ENCODE peak calls at places on chromosomes 6 and 20, in five cellular contexts. P, B, K, V and N are unnamed samples.

GRCh38 chr6:70166088-70166958 is 136.6 kb downstream of the COL9A1 start:
- DNase-seq in P (no peak), B (peak; percentile 73), K (peak; percentile 67), V (peak; percentile 61), N (peak; percentile 31)

GRCh38 chr6:136920858-136921520 is 1.1 kb upstream of the SLC35D3 start:
- DNase-seq in P (no peak), B (peak; percentile 25), K (no peak), V (no peak), N (peak; percentile 12)

GRCh38 chr6:40285535-40285934 is 301.6 kb downstream of the LRFN2 start:
- DNase-seq in P (no peak), B (no peak), K (no peak), V (no peak), N (no peak)

GRCh38 chr6:112251170-112251945 is 3.0 kb downstream of the LAMA4 start:
- DNase-seq in P (peak; percentile 76), B (no peak), K (no peak), V (no peak), N (no peak)

GRCh38 chr6:31717499-31718222 is 2.5 kb downstream of the LY6G6D start:
- DNase-seq in P (no peak), B (no peak), K (no peak), V (no peak), N (no peak)

GRCh38 chr20:3226093-3226492 is 12.9 kb downstream of the SLC4A11 start:
- DNase-seq in P (no peak), B (no peak), K (no peak), V (no peak), N (no peak)

GRCh38 chr6:5950448-5950847 is 56.3 kb downstream of the NRN1 start:
- DNase-seq in P (no peak), B (no peak), K (no peak), V (no peak), N (no peak)

GRCh38 chr6:19478992-19479391 is 358.2 kb upstream of the ID4 start:
- DNase-seq in P (no peak), B (no peak), K (no peak), V (no peak), N (no peak)

GRCh38 chr6:97497713-97498331 is 214.8 kb upstream of the MMS22L start:
- DNase-seq in P (peak; percentile 30), B (peak; percentile 72), K (peak; percentile 75), V (peak; percentile 65), N (peak; percentile 19)

GRCh38 chr6:56642366-56643261 is at the start of gene DST:
- DNase-seq in P (no peak), B (no peak), K (no peak), V (no peak), N (peak; percentile 85)

GRCh38 chr6:28648878-28649375 is 123.2 kb downstream of the GPX5 start:
- DNase-seq in P (no peak), B (no peak), K (no peak), V (no peak), N (peak; percentile 22)

GRCh38 chr6:20259316-20260049 is 47.2 kb upstream of the MBOAT1 start:
- DNase-seq in P (no peak), B (no peak), K (no peak), V (no peak), N (no peak)

GRCh38 chr20:5170341-5170740 is 43.5 kb downstream of the CDS2 start:
- DNase-seq in P (no peak), B (no peak), K (no peak), V (no peak), N (no peak)
- H3K27ac ChIP-seq in P (peak overlapping the region; percentile 19), B (no peak overlapping the region), K (no peak overlapping the region), V (peak overlapping the region; percentile 59), N (no peak overlapping the region)

DNA sequence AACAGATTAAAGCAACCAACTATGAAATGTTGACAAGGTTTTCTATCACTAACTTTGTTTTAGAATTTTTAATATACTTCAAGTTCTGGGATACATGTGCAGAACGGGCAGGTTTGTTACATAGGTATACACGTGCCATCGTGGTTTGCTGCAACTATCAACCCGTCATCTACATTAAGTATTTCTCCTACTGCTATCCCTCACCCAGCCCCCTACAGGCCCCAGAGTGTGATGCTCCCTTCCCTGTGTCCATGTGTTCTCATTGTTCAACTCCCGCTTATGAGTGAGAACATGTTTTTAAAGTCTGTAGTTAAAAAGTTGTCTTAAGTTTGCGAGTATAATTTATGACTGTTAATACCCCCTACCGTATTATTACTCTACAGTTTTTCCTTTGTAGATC is 844.3 kb upstream of the MANEA start:
- DNase-seq in P (no peak), B (no peak), K (no peak), V (no peak), N (no peak)
- TF ChIP-seq CTCF in P (no peak), B (no peak), K (no peak), V (no peak), N (no peak)

DNA sequence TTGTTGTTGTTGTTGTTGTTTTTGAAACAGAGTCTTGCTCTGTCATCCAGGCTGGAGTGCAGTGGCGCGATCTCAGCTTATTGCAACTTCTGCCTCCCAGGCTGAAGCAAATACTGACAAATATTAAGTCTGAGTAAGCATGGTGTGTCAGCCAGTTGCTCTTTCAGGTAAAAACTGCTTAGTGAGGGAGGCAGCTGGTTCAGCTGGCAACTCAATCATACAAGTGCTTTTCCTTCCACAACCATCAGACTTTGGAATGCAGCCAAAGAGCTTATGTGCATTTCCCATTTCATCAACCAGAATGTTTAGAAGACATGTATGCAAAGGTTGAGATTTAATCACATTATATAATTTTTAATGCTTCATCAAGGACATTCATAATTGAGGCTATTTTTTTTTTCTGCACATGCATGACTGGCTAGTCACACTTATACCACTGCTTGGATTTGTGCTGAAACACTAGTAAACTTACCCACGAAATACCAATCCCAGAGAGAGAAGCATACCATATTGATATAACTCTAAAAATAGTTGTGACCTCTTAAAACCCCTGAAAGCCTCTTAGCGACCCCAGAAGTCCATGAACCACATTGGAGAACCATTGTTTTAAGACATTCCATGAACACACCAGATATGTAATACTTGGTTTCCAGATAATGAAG is 56.0 kb downstream of the CLIC5 start:
- DNase-seq in P (no peak), B (no peak), K (no peak), V (no peak), N (peak; percentile 6)
- H3K27ac ChIP-seq in P (no peak overlapping the region), B (no peak overlapping the region), K (no peak overlapping the region), V (peak overlapping the region; percentile 62), N (no peak overlapping the region)

GRCh38 chr6:18414102-18414501 is 27.0 kb downstream of the RNF144B start:
- DNase-seq in P (no peak), B (no peak), K (no peak), V (no peak), N (no peak)
- TF ChIP-seq CTCF in P (no peak), B (no peak), K (no peak), V (no peak), N (no peak)

DNA sequence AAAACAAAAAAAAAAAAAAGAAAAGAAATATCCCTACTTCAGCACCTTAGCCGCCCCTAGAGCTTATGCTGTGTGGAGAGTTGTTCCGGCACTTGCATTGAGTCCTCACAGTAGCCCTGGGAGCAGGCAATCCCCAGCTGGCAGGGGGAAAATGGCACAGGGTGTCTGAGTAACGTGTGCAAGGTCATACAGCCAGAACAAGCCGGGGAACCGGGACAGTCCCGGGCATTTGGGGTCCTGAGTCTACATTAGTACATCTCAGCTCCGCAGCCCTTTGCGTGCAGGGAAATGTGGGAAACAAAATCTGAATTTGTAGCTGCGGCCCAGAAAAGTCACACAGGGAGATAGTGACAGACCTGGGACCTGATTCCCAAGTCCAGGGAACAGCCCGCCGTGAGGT is 3.4 kb downstream of the BAK1 start:
- DNase-seq in P (no peak), B (no peak), K (peak; percentile 77), V (no peak), N (no peak)
- H3K27ac ChIP-seq in P (peak overlapping the region; percentile 45), B (no peak overlapping the region), K (peak overlapping the region; percentile 85), V (peak overlapping the region; percentile 53), N (peak overlapping the region; percentile 97)

GRCh38 chr6:145734486-145735355 is 599 bp downstream of the EPM2A start:
- DNase-seq in P (peak; percentile 86), B (peak; percentile 90), K (peak; percentile 93), V (peak; percentile 91), N (peak; percentile 90)

GRCh38 chr6:145733207-145733606 is 2.1 kb downstream of the EPM2A start:
- DNase-seq in P (no peak), B (no peak), K (no peak), V (no peak), N (no peak)

GRCh38 chr6:145733770-145734169 is 1.6 kb downstream of the EPM2A start:
- DNase-seq in P (no peak), B (no peak), K (no peak), V (no peak), N (no peak)

GRCh38 chr6:145736854-145737181 is 1.5 kb upstream of the EPM2A start:
- DNase-seq in P (peak; percentile 15), B (peak; percentile 20), K (no peak), V (no peak), N (no peak)

DNA sequence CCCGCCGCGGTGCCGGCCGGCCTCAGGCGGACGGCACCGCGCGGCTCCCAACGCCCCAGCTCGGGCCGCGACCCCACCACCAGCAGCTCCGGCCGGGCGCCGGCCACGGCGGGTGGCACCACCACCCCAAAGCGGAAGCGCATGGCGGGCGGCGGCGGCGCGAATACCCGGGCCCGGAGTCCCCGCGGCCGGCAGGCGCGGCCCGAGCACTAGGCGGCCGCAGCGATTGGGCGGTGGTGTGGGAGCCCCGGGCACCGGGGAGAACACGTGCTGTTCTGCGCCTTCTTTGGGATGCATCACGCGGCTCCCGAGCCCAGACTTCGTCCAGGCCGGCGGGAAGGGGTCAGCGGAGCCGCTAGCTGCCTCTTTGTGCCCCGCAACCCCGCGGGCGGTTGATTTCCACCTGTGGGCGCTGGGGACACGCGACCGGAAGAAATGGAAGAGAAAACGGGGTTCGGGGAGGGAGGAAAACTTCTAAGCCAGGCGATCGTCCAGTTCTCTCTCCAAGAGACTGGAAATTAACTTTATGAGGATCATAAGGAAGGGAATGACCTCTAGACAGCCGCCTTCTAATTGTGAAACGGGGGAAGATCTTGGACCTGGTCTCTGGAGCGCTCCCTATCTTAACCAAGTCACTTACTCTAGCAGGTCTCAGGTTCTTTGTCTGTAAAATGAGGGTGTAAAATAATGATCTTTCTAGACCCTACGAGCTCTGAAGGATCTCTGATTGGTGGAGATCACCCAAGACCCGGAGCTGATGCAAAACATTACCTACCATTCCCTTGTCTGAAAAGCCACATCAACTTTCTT is at the start of gene EPM2A:
- DNase-seq in P (peak; percentile 80), B (peak; percentile 82), K (peak; percentile 92), V (peak; percentile 86), N (peak; percentile 80)
- TF ChIP-seq CTCF in P (peak; percentile 46), B (no peak), K (no peak), V (no peak), N (no peak)

GRCh38 chr6:77403424-77403823 is 59.9 kb downstream of the HTR1B start:
- DNase-seq in P (no peak), B (no peak), K (no peak), V (no peak), N (peak; percentile 8)
- H3K27ac ChIP-seq in P (no peak overlapping the region), B (no peak overlapping the region), K (no peak overlapping the region), V (no peak overlapping the region), N (no peak overlapping the region)

GRCh38 chr20:14259691-14260090 is 77.7 kb downstream of the FLRT3 start:
- DNase-seq in P (no peak), B (no peak), K (no peak), V (no peak), N (no peak)

DNA sequence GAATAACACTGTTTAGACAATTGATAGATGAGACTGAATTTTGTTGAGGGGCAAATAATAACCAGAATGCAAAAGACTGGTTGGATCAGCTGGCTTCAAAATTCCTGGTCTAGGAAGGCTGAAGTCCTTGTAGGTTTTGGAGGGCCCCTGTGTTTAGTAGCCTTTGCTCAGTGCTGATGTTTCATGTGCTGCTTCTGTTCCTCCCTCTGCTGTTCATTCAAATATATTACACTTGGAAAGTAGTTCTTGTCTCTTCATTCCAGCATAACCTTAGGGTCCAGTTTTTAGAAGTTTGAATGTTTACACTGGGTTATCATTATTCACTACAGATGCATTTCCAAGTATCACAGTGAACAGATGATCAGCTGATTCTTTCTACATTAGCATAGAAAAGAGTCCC is 72.5 kb downstream of the FLRT3 start:
- DNase-seq in P (no peak), B (no peak), K (no peak), V (no peak), N (peak; percentile 14)
- TF ChIP-seq CTCF in P (no peak), B (no peak), K (peak; percentile 12), V (no peak), N (no peak)